ENCODE peak calls at places on chromosomes 1 and 21, in seven cellular contexts. O, J, T, B, Z, F and G are unnamed samples. For H3K4me1, the result is how much of the 10 kb centered on the place peaks cover.

GRCh38 chr1:34771573-34771972 is 9.4 kb upstream of the GJB3 start:
- DNase-seq in O (no peak), J (no peak), T (no peak), B (no peak), Z (no peak), F (peak), G (no peak)

GRCh38 chr21:26060335-26061115 is 110.0 kb downstream of the APP start:
- DNase-seq in O (no peak), J (no peak), T (no peak), B (no peak), Z (no peak), F (no peak), G (no peak)

GRCh38 chr1:119743776-119744597 is 24.7 kb downstream of the HMGCS2 start:
- DNase-seq in O (peak), J (no peak), T (peak), B (peak), Z (peak), F (peak), G (peak)

GRCh38 chr1:243495032-243495431 is 239.2 kb downstream of the SDCCAG8 start:
- DNase-seq in O (no peak), J (no peak), T (no peak), B (no peak), Z (no peak), F (no peak), G (no peak)

GRCh38 chr1:166933633-166934032 is 41.7 kb downstream of the ILDR2 start:
- DNase-seq in O (no peak), J (no peak), T (no peak), B (no peak), Z (no peak), F (peak), G (no peak)

GRCh38 chr1:243525085-243525487 is 269.2 kb downstream of the SDCCAG8 start:
- DNase-seq in O (no peak), J (no peak), T (no peak), B (no peak), Z (no peak), F (peak), G (no peak)

GRCh38 chr1:200665851-200666250 is 3.9 kb downstream of the DDX59 start:
- DNase-seq in O (no peak), J (no peak), T (no peak), B (no peak), Z (no peak), F (peak), G (no peak)

GRCh38 chr21:21200103-21200938 is 202.1 kb downstream of the NCAM2 start:
- DNase-seq in O (peak), J (peak), T (peak), B (peak), Z (no peak), F (peak), G (peak)

GRCh38 chr1:228408869-228409805 is 2.5 kb upstream of the TRIM11 start:
- DNase-seq in O (no peak), J (peak), T (no peak), B (no peak), Z (no peak), F (no peak), G (no peak)

GRCh38 chr1:232571523-232571922 is 58.4 kb downstream of the SIPA1L2 start:
- DNase-seq in O (no peak), J (no peak), T (no peak), B (no peak), Z (peak), F (peak), G (no peak)

GRCh38 chr1:230310381-230311163 is 115.6 kb downstream of the PGBD5 start:
- DNase-seq in O (peak), J (peak), T (peak), B (peak), Z (peak), F (peak), G (peak)

GRCh38 chr1:43381609-43382008 is 8.0 kb downstream of the MED8 start:
- DNase-seq in O (peak), J (no peak), T (no peak), B (no peak), Z (no peak), F (no peak), G (no peak)

GRCh38 chr1:230267338-230268065 is 158.6 kb downstream of the PGBD5 start:
- DNase-seq in O (no peak), J (peak), T (no peak), B (peak), Z (no peak), F (no peak), G (no peak)

GRCh38 chr1:198158766-198159589 is 2.2 kb downstream of the NEK7 start:
- DNase-seq in O (peak), J (peak), T (peak), B (peak), Z (peak), F (peak), G (peak)

GRCh38 chr1:3727042-3727824 is 25.0 kb upstream of the CCDC27 start:
- DNase-seq in O (no peak), J (no peak), T (no peak), B (no peak), Z (peak), F (no peak), G (peak)

GRCh38 chr1:102172200-102172599 is 175.5 kb upstream of the OLFM3 start:
- DNase-seq in O (no peak), J (no peak), T (no peak), B (no peak), Z (no peak), F (no peak), G (no peak)

GRCh38 chr1:198667796-198668195 is 29.0 kb downstream of the PTPRC start:
- DNase-seq in O (no peak), J (no peak), T (no peak), B (no peak), Z (no peak), F (no peak), G (no peak)

GRCh38 chr1:216124382-216124781 is 298.9 kb downstream of the USH2A start:
- DNase-seq in O (no peak), J (no peak), T (no peak), B (no peak), Z (no peak), F (no peak), G (no peak)

GRCh38 chr1:56189946-56190920 is 389.1 kb downstream of the PLPP3 start:
- DNase-seq in O (no peak), J (no peak), T (no peak), B (no peak), Z (peak), F (no peak), G (peak)

GRCh38 chr1:156359973-156360372 is 9.0 kb upstream of the RHBG start:
- DNase-seq in O (no peak), J (no peak), T (no peak), B (no peak), Z (no peak), F (peak), G (peak)

GRCh38 chr1:43452789-43453441 is 816 bp downstream of the HYI start:
- DNase-seq in O (peak), J (no peak), T (no peak), B (peak), Z (no peak), F (peak), G (peak)

GRCh38 chr1:177164380-177165068 is at the start of gene ASTN1:
- DNase-seq in O (no peak), J (no peak), T (no peak), B (no peak), Z (no peak), F (peak), G (peak)

GRCh38 chr1:223844962-223845809 is 561 bp downstream of the TP53BP2 start:
- DNase-seq in O (peak), J (peak), T (peak), B (peak), Z (peak), F (peak), G (peak)

GRCh38 chr21:35616090-35616489 is 444.2 kb downstream of the SETD4 start:
- DNase-seq in O (no peak), J (no peak), T (no peak), B (no peak), Z (peak), F (peak), G (no peak)

GRCh38 chr1:230502306-230502705 is 76.2 kb upstream of the PGBD5 start:
- DNase-seq in O (no peak), J (no peak), T (no peak), B (no peak), Z (no peak), F (no peak), G (no peak)

GRCh38 chr1:222099746-222100145 is 357.9 kb upstream of the DUSP10 start:
- DNase-seq in O (no peak), J (no peak), T (no peak), B (no peak), Z (no peak), F (no peak), G (no peak)

GRCh38 chr1:164792410-164793004 is 233.5 kb downstream of the PBX1 start:
- DNase-seq in O (no peak), J (no peak), T (no peak), B (no peak), Z (no peak), F (no peak), G (no peak)

GRCh38 chr21:45498646-45499000 is 43.6 kb downstream of the SLC19A1 start:
- DNase-seq in O (no peak), J (no peak), T (no peak), B (peak), Z (no peak), F (no peak), G (no peak)

GRCh38 chr1:115685029-115685705 is 43.4 kb downstream of the VANGL1 start:
- DNase-seq in O (no peak), J (no peak), T (no peak), B (no peak), Z (no peak), F (no peak), G (no peak)

GRCh38 chr1:156624814-156625435 is 5.7 kb downstream of the HAPLN2 start:
- DNase-seq in O (no peak), J (no peak), T (no peak), B (no peak), Z (no peak), F (no peak), G (no peak)

GRCh38 chr1:93753766-93754763 is 72.4 kb upstream of the BCAR3 start:
- DNase-seq in O (peak), J (no peak), T (no peak), B (no peak), Z (no peak), F (peak), G (no peak)

GRCh38 chr1:98059616-98060015 is 138.8 kb upstream of the DPYD start:
- DNase-seq in O (no peak), J (no peak), T (no peak), B (no peak), Z (no peak), F (peak), G (no peak)

GRCh38 chr1:53763461-53763860 is 24.5 kb upstream of the GLIS1 start:
- DNase-seq in O (no peak), J (no peak), T (no peak), B (no peak), Z (no peak), F (no peak), G (no peak)

GRCh38 chr1:114723915-114724314 is 7.3 kb upstream of the NRAS start:
- DNase-seq in O (no peak), J (no peak), T (no peak), B (no peak), Z (no peak), F (no peak), G (no peak)

GRCh38 chr1:215749423-215749822 is 182.3 kb downstream of the KCTD3 start:
- DNase-seq in O (no peak), J (no peak), T (no peak), B (no peak), Z (no peak), F (peak), G (no peak)

GRCh38 chr1:167263784-167264464 is 43.2 kb downstream of the POU2F1 start:
- DNase-seq in O (no peak), J (no peak), T (no peak), B (no peak), Z (peak), F (peak), G (no peak)

GRCh38 chr1:116738673-116739370 is 15.4 kb upstream of the CD2 start:
- DNase-seq in O (no peak), J (no peak), T (no peak), B (no peak), Z (peak), F (no peak), G (no peak)

GRCh38 chr1:19621274-19621950 is 22.7 kb upstream of the NBL1 start:
- DNase-seq in O (no peak), J (no peak), T (no peak), B (no peak), Z (no peak), F (no peak), G (no peak)

GRCh38 chr1:21497466-21498061 is 11.7 kb upstream of the ALPL start:
- DNase-seq in O (no peak), J (no peak), T (no peak), B (no peak), Z (no peak), F (no peak), G (no peak)

DNA sequence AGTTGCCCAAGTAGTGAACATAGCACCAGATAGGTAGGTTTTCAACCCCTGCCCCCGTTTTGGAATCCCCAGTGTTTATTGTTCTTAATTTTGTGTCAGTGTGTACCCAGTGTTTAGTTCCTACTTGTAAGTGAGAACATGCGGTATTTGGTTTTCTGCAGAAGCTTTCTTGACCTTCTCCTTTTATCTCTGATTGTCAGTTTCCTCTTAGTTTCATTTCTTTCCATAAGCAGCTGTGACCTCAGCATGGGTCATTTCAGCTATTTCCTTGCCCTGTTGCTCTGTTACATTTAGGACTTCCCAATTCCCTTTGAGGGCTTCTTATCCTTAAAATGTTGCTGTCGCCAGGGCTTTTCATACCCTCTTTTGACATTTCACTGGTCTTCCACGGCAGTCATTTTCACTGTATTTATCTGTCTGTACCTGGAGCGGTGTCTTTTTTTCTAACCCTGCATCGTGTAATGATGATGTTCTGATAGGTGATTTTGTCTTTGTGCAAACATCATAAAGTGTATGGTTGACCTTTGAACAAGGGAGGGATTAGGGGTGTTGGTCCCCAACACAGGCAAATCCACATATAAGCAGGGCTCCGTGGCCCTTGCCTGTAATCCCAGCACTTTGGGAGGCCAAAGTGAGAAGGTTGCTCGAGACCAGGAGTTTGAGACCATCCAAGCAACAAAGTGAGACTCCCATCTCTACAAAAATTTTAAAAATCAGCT is 15.0 kb downstream of the ITSN1 start:
- DNase-seq in O (no peak), J (no peak), T (no peak), B (no peak), Z (no peak), F (no peak), G (no peak)
- H3K4me1 ChIP-seq in O (half or more), J (under half), T (half or more), B (under half), Z (under half), F (under half), G (under half)

GRCh38 chr1:151000408-151000807 is 6.3 kb downstream of the MINDY1 start:
- DNase-seq in O (no peak), J (no peak), T (no peak), B (no peak), Z (no peak), F (no peak), G (no peak)
- H3K4me1 ChIP-seq in O (under half), J (under half), T (half or more), B (under half), Z (under half), F (under half), G (under half)

GRCh38 chr1:154178006-154178405 is 13.9 kb downstream of the TPM3 start:
- DNase-seq in O (no peak), J (no peak), T (no peak), B (no peak), Z (no peak), F (peak), G (no peak)
- H3K4me1 ChIP-seq in O (half or more), J (half or more), T (half or more), B (under half), Z (under half), F (under half), G (half or more)

DNA sequence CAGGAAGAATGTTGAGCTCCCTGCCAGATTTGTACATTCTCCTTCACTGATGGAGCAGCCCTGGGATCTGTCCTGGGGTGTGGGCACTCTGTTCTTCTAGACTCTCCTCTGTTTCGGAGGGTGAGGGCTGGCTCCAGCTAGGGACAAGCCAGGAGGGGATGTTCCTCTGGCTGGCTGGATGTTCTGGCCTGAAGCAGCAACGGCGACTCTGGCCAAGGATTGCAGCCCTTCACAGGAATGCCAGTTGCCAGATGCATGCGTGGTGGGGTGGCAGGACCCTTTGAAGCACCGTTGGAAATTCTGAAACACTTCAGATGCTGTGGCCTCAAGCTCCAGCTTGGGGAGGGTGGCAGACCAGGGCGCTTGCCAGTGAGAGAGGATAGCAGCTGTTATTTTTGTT is 210.9 kb downstream of the TRABD2B start:
- DNase-seq in O (no peak), J (no peak), T (no peak), B (no peak), Z (no peak), F (no peak), G (no peak)
- H3K4me1 ChIP-seq in O (under half), J (under half), T (half or more), B (under half), Z (under half), F (under half), G (under half)

DNA sequence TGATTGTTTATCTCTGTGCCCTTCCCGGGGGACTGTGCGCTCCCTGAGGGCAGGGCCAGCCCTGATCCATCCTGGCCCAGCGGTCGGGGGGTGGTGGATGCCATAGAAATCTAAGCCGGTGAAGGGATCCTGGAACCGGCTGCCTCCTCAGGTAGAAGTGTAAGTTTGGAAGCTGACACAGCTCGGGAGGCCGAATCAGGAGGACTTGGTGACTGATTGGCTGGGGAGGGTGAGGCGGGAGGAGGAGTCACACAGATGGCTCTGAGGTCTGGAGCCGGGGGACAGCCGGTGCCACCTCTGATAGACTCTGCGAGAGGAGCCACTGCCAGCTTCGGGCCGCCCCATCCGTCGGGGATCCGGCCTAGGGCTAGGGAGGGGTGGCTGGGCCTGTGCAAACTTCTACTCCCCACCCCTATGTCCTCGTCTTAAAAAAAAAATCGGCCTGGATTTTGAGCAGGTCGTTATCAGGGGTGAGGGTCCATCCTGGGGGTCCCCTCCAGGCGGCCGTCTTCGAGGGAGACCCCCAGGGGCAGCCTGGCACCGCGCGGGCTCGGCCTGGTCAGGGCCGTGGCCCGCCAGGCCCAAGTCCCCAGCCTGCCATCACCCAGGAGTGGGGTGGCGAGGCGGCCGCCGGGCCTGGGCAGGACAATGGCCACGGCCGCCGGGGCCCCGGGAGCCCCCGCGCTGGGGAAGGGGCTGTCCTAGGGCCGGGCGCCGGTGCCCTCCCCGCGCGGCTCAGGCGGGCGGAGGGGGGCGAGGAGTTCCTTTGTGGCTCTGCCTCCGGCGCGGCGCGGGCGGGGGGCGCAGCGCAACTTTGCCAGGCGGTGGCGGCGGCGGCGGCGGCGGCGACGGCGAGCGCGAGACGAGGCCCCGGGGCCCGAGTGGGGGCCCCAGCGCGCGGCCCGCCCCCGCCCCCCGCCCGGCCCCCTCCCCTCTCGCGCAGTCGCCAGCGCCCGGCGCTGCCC is 663 bp upstream of the ZNF362 start:
- DNase-seq in O (peak), J (peak), T (peak), B (peak), Z (peak), F (peak), G (peak)
- H3K4me1 ChIP-seq in O (under half), J (under half), T (under half), B (under half), Z (under half), F (under half), G (under half)

DNA sequence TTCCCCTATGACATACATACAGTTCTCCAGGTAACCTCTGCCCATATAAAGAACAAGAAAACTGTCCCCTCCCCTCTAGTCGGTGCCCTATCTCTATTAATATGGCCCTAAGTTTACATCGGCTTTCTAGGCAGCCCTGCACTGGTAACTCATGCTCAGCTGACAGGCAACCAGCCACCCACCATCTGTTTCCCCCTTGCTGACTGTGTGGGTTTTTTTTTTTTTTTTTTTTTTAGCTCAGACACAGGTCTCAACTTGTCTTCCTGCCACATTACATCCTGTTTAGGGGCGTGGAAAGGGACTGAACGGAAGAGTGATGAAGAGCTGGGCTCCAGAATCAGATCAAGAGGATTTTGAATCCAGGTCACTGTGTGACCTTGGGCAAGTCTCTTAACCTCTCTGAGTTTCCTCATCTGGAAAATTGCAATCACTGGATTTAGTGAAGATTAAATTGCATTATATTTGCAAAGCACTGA is 14.0 kb downstream of the LAPTM5 start:
- DNase-seq in O (no peak), J (no peak), T (no peak), B (no peak), Z (peak), F (no peak), G (no peak)
- H3K4me1 ChIP-seq in O (under half), J (under half), T (under half), B (under half), Z (half or more), F (under half), G (under half)